ENCODE peak calls at places on chromosomes 11 and 22, in six cellular contexts. One of them, this sample, is unnamed.

GRCh38 chr11:36306888-36307287 is 10.8 kb downstream of the PRR5L start:
- DNase-seq in mammary epithelial cell: no peak
- DNase-seq in fibroblast of pulmonary artery: peak
- DNase-seq in right cardiac atrium: no peak
- DNase-seq in RWPE2: no peak
- DNase-seq in tibial artery: no peak
- DNase-seq in this sample: no peak

GRCh38 chr22:27438271-27438980 is 363.1 kb downstream of the MN1 start:
- DNase-seq in tibial artery: peak
- DNase-seq in fibroblast of pulmonary artery: no peak
- DNase-seq in mammary epithelial cell: no peak
- DNase-seq in right cardiac atrium: peak
- DNase-seq in RWPE2: no peak
- DNase-seq in this sample: no peak

GRCh38 chr11:124301482-124301881 is 12.3 kb downstream of the OR8D1 start:
- DNase-seq in right cardiac atrium: no peak
- DNase-seq in fibroblast of pulmonary artery: peak
- DNase-seq in RWPE2: no peak
- DNase-seq in mammary epithelial cell: no peak
- DNase-seq in tibial artery: no peak
- DNase-seq in this sample: no peak

GRCh38 chr11:64762916-64763803 is 3.4 kb upstream of the PYGM start:
- DNase-seq in right cardiac atrium: peak
- DNase-seq in RWPE2: no peak
- DNase-seq in tibial artery: peak
- DNase-seq in mammary epithelial cell: no peak
- DNase-seq in fibroblast of pulmonary artery: peak
- DNase-seq in this sample: peak

GRCh38 chr11:37320921-37321320 is 722.9 kb upstream of the RAG2 start:
- DNase-seq in fibroblast of pulmonary artery: peak
- DNase-seq in mammary epithelial cell: peak
- DNase-seq in right cardiac atrium: no peak
- DNase-seq in RWPE2: no peak
- DNase-seq in tibial artery: no peak
- DNase-seq in this sample: no peak

GRCh38 chr11:126370016-126370415 is 14.5 kb downstream of the ST3GAL4 start:
- DNase-seq in tibial artery: peak
- DNase-seq in right cardiac atrium: no peak
- DNase-seq in mammary epithelial cell: no peak
- DNase-seq in RWPE2: no peak
- DNase-seq in fibroblast of pulmonary artery: peak
- DNase-seq in this sample: no peak

GRCh38 chr11:20243974-20244373 is 83.7 kb upstream of the DBX1 start:
- DNase-seq in right cardiac atrium: no peak
- DNase-seq in mammary epithelial cell: no peak
- DNase-seq in tibial artery: no peak
- DNase-seq in RWPE2: no peak
- DNase-seq in fibroblast of pulmonary artery: no peak
- DNase-seq in this sample: no peak

GRCh38 chr11:10856689-10857603 is 907 bp downstream of the ZBED5 start:
- DNase-seq in fibroblast of pulmonary artery: peak
- DNase-seq in tibial artery: peak
- DNase-seq in right cardiac atrium: peak
- DNase-seq in RWPE2: no peak
- DNase-seq in mammary epithelial cell: peak
- DNase-seq in this sample: no peak

DNA sequence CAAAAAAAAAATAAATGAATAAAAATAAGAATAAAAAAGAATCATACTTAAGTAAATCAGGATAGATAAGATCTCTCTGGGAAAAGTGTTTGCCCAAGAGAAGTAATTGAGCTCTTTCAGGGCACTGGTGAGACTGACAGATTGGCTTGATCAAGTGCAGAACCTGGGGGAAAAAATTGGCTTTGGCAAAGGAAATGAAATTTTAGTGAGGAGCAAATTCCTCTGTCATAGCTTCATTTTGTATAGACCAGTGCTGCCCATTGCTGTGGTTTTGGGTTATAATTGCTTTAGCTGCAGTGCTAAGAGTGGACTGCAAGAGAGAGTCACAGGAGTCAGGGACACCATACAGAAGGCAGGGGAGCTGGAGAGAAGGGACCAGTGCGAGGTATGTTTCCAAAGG is 35.7 kb downstream of the SFI1 start:
- DNase-seq in fibroblast of pulmonary artery: no peak
- DNase-seq in mammary epithelial cell: no peak
- DNase-seq in right cardiac atrium: no peak
- DNase-seq in tibial artery: no peak
- DNase-seq in RWPE2: no peak
- DNase-seq in this sample: no peak
- H3K4me3 ChIP-seq in fibroblast of pulmonary artery: no peak
- H3K4me3 ChIP-seq in mammary epithelial cell: no peak
- H3K4me3 ChIP-seq in right cardiac atrium: no peak
- H3K4me3 ChIP-seq in tibial artery: no peak
- H3K4me3 ChIP-seq in RWPE2: no peak
- H3K4me3 ChIP-seq in this sample: no peak

DNA sequence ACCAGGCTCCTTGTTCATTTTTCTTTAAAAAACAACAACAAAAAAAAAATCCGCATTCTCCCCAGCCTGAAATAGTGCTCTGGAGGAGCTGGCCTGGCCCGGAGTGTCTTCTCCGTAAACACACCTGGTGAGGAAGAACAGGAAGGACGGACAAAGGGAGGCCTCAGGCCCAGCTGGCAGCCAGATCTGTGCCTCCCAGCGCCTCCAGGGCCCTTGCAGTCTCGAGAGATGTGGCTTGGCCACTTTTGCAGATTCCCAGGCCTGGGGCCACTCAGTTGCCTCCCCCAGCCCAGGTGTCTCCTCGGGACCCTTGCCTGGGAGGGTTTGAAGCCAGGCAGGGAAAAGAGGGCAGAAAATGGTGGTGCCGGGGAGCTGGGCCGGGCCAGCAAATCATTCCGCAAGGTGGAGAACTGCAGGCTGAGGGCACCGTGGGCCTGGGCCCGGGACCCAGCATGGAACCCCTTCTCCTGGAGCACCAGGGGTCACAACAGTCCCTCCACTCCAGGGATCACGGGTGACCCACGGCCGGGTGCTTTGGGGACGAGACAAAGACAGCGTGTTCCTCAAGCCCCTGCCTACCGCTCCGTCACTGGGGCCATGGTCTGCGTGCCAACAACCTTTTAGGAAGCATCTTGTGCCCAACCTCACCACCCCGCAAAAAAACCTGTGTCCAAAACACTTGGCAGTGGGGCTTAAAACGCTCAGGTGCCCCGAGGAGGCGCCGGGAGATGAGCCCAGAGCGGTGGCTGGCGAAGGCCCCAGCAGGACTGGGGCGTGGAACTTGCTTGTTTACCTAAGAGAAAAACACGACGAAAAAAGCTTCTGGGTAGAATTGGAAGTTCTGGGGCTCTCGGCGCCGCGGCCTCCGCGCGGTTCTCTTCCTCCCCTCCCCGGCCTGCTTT is 67.1 kb upstream of the WNT7B start:
- DNase-seq in mammary epithelial cell: peak
- DNase-seq in RWPE2: peak
- DNase-seq in right cardiac atrium: no peak
- DNase-seq in fibroblast of pulmonary artery: no peak
- DNase-seq in tibial artery: peak
- DNase-seq in this sample: peak
- H3K4me3 ChIP-seq in mammary epithelial cell: peak
- H3K4me3 ChIP-seq in RWPE2: peak
- H3K4me3 ChIP-seq in right cardiac atrium: peak
- H3K4me3 ChIP-seq in fibroblast of pulmonary artery: peak
- H3K4me3 ChIP-seq in tibial artery: peak
- H3K4me3 ChIP-seq in this sample: peak

GRCh38 chr11:62444271-62444833 is 25.5 kb downstream of the SCGB1A1 start:
- DNase-seq in RWPE2: no peak
- DNase-seq in fibroblast of pulmonary artery: peak
- DNase-seq in tibial artery: peak
- DNase-seq in right cardiac atrium: peak
- DNase-seq in mammary epithelial cell: no peak
- DNase-seq in this sample: peak
- H3K4me3 ChIP-seq in RWPE2: no peak
- H3K4me3 ChIP-seq in fibroblast of pulmonary artery: peak
- H3K4me3 ChIP-seq in tibial artery: peak
- H3K4me3 ChIP-seq in right cardiac atrium: peak
- H3K4me3 ChIP-seq in mammary epithelial cell: peak
- H3K4me3 ChIP-seq in this sample: peak

GRCh38 chr11:86719781-86720463 is 47.5 kb upstream of the ME3 start:
- DNase-seq in right cardiac atrium: no peak
- DNase-seq in RWPE2: no peak
- DNase-seq in tibial artery: no peak
- DNase-seq in fibroblast of pulmonary artery: peak
- DNase-seq in mammary epithelial cell: peak
- DNase-seq in this sample: no peak
- H3K4me3 ChIP-seq in right cardiac atrium: no peak
- H3K4me3 ChIP-seq in RWPE2: no peak
- H3K4me3 ChIP-seq in tibial artery: no peak
- H3K4me3 ChIP-seq in fibroblast of pulmonary artery: no peak
- H3K4me3 ChIP-seq in mammary epithelial cell: no peak
- H3K4me3 ChIP-seq in this sample: no peak

GRCh38 chr11:9777525-9777924 is 113.6 kb downstream of the SWAP70 start:
- DNase-seq in right cardiac atrium: no peak
- DNase-seq in tibial artery: no peak
- DNase-seq in fibroblast of pulmonary artery: no peak
- DNase-seq in RWPE2: no peak
- DNase-seq in mammary epithelial cell: no peak
- DNase-seq in this sample: no peak

GRCh38 chr11:9775393-9775780 is 111.5 kb downstream of the SWAP70 start:
- DNase-seq in tibial artery: no peak
- DNase-seq in RWPE2: no peak
- DNase-seq in right cardiac atrium: no peak
- DNase-seq in fibroblast of pulmonary artery: no peak
- DNase-seq in mammary epithelial cell: no peak
- DNase-seq in this sample: no peak

GRCh38 chr11:9774591-9775392 is 110.9 kb downstream of the SWAP70 start:
- DNase-seq in RWPE2: no peak
- DNase-seq in fibroblast of pulmonary artery: peak
- DNase-seq in tibial artery: no peak
- DNase-seq in mammary epithelial cell: no peak
- DNase-seq in right cardiac atrium: no peak
- DNase-seq in this sample: no peak

GRCh38 chr11:9776203-9776602 is 112.3 kb downstream of the SWAP70 start:
- DNase-seq in right cardiac atrium: no peak
- DNase-seq in mammary epithelial cell: no peak
- DNase-seq in tibial artery: no peak
- DNase-seq in RWPE2: no peak
- DNase-seq in fibroblast of pulmonary artery: no peak
- DNase-seq in this sample: no peak

GRCh38 chr11:9777066-9777465 is 113.2 kb downstream of the SWAP70 start:
- DNase-seq in mammary epithelial cell: no peak
- DNase-seq in tibial artery: no peak
- DNase-seq in right cardiac atrium: no peak
- DNase-seq in RWPE2: no peak
- DNase-seq in fibroblast of pulmonary artery: no peak
- DNase-seq in this sample: no peak
- H3K4me3 ChIP-seq in mammary epithelial cell: no peak
- H3K4me3 ChIP-seq in tibial artery: no peak
- H3K4me3 ChIP-seq in right cardiac atrium: no peak
- H3K4me3 ChIP-seq in RWPE2: no peak
- H3K4me3 ChIP-seq in fibroblast of pulmonary artery: no peak
- H3K4me3 ChIP-seq in this sample: no peak

GRCh38 chr11:24496371-24496727 is 504 bp upstream of the LUZP2 start:
- DNase-seq in mammary epithelial cell: no peak
- DNase-seq in fibroblast of pulmonary artery: peak
- DNase-seq in right cardiac atrium: no peak
- DNase-seq in RWPE2: no peak
- DNase-seq in tibial artery: no peak
- DNase-seq in this sample: no peak
- H3K4me3 ChIP-seq in mammary epithelial cell: peak
- H3K4me3 ChIP-seq in fibroblast of pulmonary artery: peak
- H3K4me3 ChIP-seq in right cardiac atrium: peak
- H3K4me3 ChIP-seq in RWPE2: peak
- H3K4me3 ChIP-seq in tibial artery: peak
- H3K4me3 ChIP-seq in this sample: peak

DNA sequence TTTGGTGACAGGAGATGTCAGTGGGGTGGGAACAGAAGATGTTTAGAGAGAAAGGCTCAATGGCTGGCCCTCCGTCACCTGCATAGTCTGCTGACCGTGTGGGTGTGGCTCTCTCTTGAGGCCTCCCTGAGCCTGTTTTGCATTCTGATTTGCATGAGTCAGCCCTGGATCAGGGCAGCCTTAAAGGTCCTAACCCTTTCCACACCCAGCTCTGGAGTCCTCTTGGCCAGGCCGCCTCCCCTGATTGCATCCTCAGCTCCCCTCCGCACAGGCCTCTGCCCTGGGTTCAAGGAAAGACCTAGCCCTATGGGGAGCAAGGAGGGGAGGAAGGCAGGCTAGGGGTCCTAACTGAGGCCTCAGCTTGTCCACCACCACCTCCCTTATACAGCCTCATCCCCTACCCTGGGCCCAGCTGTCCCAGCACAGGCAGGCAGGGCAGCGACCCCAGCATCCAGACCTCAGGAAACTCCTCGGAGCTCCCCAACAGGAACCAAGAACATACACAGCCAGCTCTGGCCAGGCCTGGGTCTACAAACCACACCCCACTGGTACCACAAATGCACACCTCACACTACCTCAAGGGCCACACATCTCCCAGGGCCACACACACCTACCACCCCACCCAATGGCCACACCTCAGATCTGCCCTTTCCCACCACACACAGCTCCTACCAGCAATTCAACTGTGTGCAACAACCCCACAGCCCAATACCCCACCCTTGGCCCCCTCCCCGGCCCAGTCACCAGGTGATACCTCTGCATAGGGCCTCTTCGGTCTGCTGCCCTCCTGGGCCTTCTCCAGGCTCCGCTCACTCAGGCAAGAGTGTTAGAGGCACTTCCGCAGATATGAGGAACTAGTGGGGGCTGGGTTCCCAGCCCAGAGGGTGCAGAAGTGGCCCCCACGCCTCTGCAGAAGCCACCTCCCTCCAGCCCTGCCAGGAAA is 13.7 kb downstream of the ARAP1 start:
- DNase-seq in RWPE2: no peak
- DNase-seq in mammary epithelial cell: no peak
- DNase-seq in tibial artery: no peak
- DNase-seq in fibroblast of pulmonary artery: no peak
- DNase-seq in right cardiac atrium: no peak
- DNase-seq in this sample: peak
- H3K4me3 ChIP-seq in RWPE2: no peak
- H3K4me3 ChIP-seq in mammary epithelial cell: no peak
- H3K4me3 ChIP-seq in tibial artery: no peak
- H3K4me3 ChIP-seq in fibroblast of pulmonary artery: no peak
- H3K4me3 ChIP-seq in right cardiac atrium: no peak
- H3K4me3 ChIP-seq in this sample: peak

GRCh38 chr22:39150848-39151215 is 1.6 kb downstream of the CBX7 start:
- DNase-seq in RWPE2: no peak
- DNase-seq in right cardiac atrium: no peak
- DNase-seq in mammary epithelial cell: no peak
- DNase-seq in tibial artery: peak
- DNase-seq in fibroblast of pulmonary artery: no peak
- DNase-seq in this sample: peak
- H3K4me3 ChIP-seq in RWPE2: no peak
- H3K4me3 ChIP-seq in right cardiac atrium: no peak
- H3K4me3 ChIP-seq in mammary epithelial cell: no peak
- H3K4me3 ChIP-seq in tibial artery: peak
- H3K4me3 ChIP-seq in fibroblast of pulmonary artery: no peak
- H3K4me3 ChIP-seq in this sample: no peak